ENCODE peak calls at places on chromosomes 3 and 15, in four cellular contexts. M, Y, H and D are unnamed samples.
A peak's percentile ranks its signal among the peaks of the same experiment; 100 is the strongest.

GRCh38 chr3:141482250-141482937 is 4.4 kb upstream of the RASA2 start:
- DNase-seq in M (no peak), Y (no peak), H (peak; percentile 96), D (no peak)

GRCh38 chr15:66692808-66693596 is 9.0 kb upstream of the SMAD6 start:
- DNase-seq in M (no peak), Y (no peak), H (no peak), D (no peak)

GRCh38 chr3:186400677-186401076 is 38.6 kb upstream of the DGKG start:
- DNase-seq in M (no peak), Y (no peak), H (no peak), D (no peak)

GRCh38 chr15:91408476-91409076 is 308.5 kb downstream of the SV2B start:
- DNase-seq in M (no peak), Y (no peak), H (no peak), D (no peak)

GRCh38 chr15:70276401-70276800 is 178.7 kb upstream of the TLE3 start:
- DNase-seq in M (peak; percentile 48), Y (no peak), H (no peak), D (no peak)

GRCh38 chr15:56759450-56759845 is 26.1 kb upstream of the ZNF280D start:
- DNase-seq in M (no peak), Y (no peak), H (peak; percentile 93), D (no peak)

GRCh38 chr15:76968310-76968709 is 26.6 kb upstream of the PSTPIP1 start:
- DNase-seq in M (no peak), Y (no peak), H (no peak), D (no peak)

GRCh38 chr15:88998980-88999713 is 86.0 kb upstream of the MFGE8 start:
- DNase-seq in M (no peak), Y (no peak), H (no peak), D (no peak)

GRCh38 chr3:66481071-66482001 is 19.5 kb downstream of the LRIG1 start:
- DNase-seq in M (no peak), Y (no peak), H (no peak), D (no peak)

GRCh38 chr3:87867001-87867400 is 191.8 kb downstream of the CGGBP1 start:
- DNase-seq in M (no peak), Y (no peak), H (no peak), D (no peak)

GRCh38 chr3:20832963-20833362 is 647.0 kb upstream of the SGO1 start:
- DNase-seq in M (no peak), Y (no peak), H (no peak), D (no peak)

GRCh38 chr3:22988566-22988965 is 214.6 kb upstream of the UBE2E2 start:
- DNase-seq in M (peak; percentile 78), Y (no peak), H (no peak), D (no peak)

GRCh38 chr15:51155906-51156305 is 61.2 kb upstream of the TNFAIP8L3 start:
- DNase-seq in M (no peak), Y (no peak), H (no peak), D (no peak)

GRCh38 chr3:11522953-11523792 is 120.5 kb downstream of the VGLL4 start:
- DNase-seq in M (peak; percentile 10), Y (no peak), H (no peak), D (no peak)

GRCh38 chr3:196968233-196969000 is at the start of gene PIGZ:
- DNase-seq in M (peak; percentile 78), Y (no peak), H (peak; percentile 78), D (peak; percentile 81)

GRCh38 chr3:13026534-13026933 is 46.7 kb downstream of the IQSEC1 start:
- DNase-seq in M (no peak), Y (no peak), H (no peak), D (no peak)

GRCh38 chr15:70356062-70356860 is 258.5 kb upstream of the TLE3 start:
- DNase-seq in M (peak; percentile 67), Y (no peak), H (no peak), D (no peak)

GRCh38 chr15:65980824-65981456 is 111.6 kb downstream of the RAB11A start:
- DNase-seq in M (peak; percentile 81), Y (peak; percentile 45), H (peak; percentile 84), D (peak; percentile 65)

GRCh38 chr15:42065008-42065407 is 29.4 kb downstream of the PLA2G4D start:
- DNase-seq in M (no peak), Y (no peak), H (no peak), D (no peak)

GRCh38 chr15:34039506-34040123 is 611 bp upstream of the AVEN start:
- DNase-seq in M (no peak), Y (no peak), H (peak; percentile 43), D (peak; percentile 48)

GRCh38 chr3:112640333-112640863 is 545 bp downstream of the CCDC80 start:
- DNase-seq in M (no peak), Y (peak; percentile 33), H (peak; percentile 91), D (no peak)

GRCh38 chr3:71803248-71803647 is 18.3 kb upstream of the PROK2 start:
- DNase-seq in M (no peak), Y (no peak), H (no peak), D (no peak)

DNA sequence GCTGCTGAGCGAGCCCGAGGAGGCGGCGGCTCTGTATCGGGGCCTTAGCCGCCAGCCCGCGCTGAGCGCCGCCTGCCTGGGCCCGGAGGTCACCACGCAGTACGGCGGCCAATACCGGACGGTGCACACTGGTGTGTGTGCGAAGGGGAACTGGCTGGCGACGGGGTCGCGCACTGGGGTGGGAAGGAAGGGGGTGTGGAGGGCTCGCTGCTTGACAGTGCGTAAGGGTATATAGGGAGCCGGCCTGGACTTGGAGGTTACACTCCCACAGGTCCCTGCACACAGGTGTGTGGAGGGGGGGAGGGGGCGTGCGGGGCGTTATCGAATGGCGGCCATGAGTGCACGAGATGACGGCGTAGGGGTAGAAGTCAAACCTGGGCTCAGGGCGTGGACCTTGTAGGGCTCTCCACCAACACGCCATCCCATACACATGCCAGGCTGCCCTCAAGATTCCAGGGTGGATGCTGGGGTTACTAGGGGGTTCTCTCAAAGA is 386 bp downstream of the APEH start:
- DNase-seq in M (no peak), Y (peak; percentile 51), H (no peak), D (no peak)
- TF ChIP-seq CTCF in M (peak; percentile 2), Y (no peak), H (no peak), D (no peak)

GRCh38 chr3:123725652-123726400 is 141.0 kb upstream of the HACD2 start:
- DNase-seq in M (no peak), Y (no peak), H (no peak), D (no peak)
- TF ChIP-seq CTCF in M (no peak), Y (no peak), H (no peak), D (no peak)

DNA sequence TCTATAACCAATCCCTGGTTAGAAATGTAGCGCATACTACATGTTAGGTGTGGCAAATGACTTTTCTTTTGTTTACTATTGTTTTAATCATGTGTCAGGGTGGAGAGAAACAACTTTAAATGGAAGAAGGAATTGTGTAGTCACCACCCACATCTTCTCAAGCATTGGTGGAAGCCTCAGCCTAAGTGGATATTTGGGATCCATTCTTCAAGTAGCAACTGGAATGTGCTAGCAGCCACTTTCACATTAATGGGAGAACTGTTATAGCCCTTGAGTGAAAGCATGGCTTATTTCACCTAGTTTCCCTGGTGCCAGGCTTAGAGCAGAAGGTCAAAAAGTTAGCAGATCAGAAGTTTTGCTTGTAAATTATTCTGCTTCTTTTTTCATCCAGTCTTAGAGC is 7.1 kb upstream of the ACTL6A start:
- DNase-seq in M (no peak), Y (no peak), H (no peak), D (no peak)
- TF ChIP-seq CTCF in M (no peak), Y (no peak), H (no peak), D (no peak)

DNA sequence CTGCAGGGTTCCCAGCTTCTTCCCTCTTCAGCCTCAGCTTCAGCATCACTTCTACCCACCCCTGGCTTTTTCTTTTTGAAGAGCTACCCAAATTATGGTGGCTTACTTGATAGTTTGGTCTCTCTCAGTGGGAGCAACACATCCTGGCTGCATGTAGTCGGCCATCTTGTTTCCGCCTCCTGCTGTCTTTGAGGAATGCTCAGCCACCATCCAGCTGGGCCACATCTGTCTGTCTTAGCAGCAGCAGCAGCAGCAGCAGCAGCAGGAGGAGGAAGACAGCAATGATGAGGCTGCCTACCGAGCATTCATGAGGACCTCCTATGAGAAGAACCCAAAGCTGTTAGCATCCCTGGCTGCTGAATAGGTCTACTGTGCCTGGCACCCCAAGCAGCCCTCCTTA is 19.7 kb downstream of the IL16 start:
- DNase-seq in M (no peak), Y (no peak), H (no peak), D (no peak)
- TF ChIP-seq CTCF in M (no peak), Y (no peak), H (no peak), D (no peak)

GRCh38 chr3:173876476-173876875 is 478.9 kb downstream of the NLGN1 start:
- DNase-seq in M (no peak), Y (no peak), H (peak; percentile 31), D (no peak)
- TF ChIP-seq CTCF in M (no peak), Y (no peak), H (no peak), D (no peak)

DNA sequence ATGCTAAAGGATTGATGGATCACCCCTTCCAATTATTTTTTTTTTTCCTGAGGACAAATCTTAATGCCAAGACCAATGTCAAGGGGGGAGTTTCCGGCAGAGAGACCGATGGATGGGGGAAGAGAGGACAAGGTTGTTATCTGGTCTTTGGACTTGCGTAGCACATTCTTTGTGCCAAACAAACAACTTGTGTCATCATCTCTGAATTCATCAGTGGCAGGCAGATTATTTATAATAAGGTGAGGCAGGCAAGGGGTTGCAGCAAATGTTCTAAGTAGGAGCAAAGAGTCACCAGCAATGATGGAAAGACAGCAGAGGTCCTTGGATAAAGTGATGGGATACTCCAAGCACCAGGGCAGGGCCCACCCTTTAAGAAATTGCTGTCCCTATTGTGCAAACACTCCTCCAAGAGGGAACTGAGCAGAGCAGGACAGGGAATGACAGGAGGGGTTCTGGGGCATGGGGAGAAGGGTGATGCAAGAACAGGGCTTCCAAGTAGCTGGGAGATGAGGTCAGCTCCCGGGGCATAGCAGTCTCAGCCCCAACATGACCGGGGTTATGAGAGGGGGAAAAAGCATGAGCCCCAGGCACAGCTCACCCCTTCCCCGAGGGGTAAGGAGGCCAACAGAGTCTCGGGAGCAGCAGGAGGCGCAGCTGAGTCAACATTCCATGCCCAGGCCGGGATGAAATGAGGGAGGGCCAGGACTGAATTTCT is 57.4 kb downstream of the ANXA2 start:
- DNase-seq in M (no peak), Y (no peak), H (peak; percentile 53), D (no peak)
- TF ChIP-seq CTCF in M (no peak), Y (no peak), H (no peak), D (no peak)

GRCh38 chr3:73625124-73625665 is 454 bp upstream of the PDZRN3 start:
- DNase-seq in M (no peak), Y (peak; percentile 57), H (peak; percentile 83), D (no peak)
- TF ChIP-seq CTCF in M (no peak), Y (no peak), H (no peak), D (no peak)